ENCODE peak calls at places on chromosomes 12 and 14, in eight cellular contexts. W is A673; Q is OCI-LY7; V is AG04450; P is CD4-positive, alpha-beta T cell; D is brain microvascular endothelial cell; F is cardiac muscle cell; B is dorsolateral prefrontal cortex. K is an unnamed sample.

GRCh38 chr12:74292351-74293194 is 245.1 kb upstream of the ATXN7L3B start:
- DNase-seq in W (no peak), Q (no peak), V (no peak), P (no peak), D (no peak), F (no peak), B (no peak), K (no peak)

GRCh38 chr12:83826112-83826511 is 1086.5 kb downstream of the SLC6A15 start:
- DNase-seq in W (peak), Q (peak), V (no peak), P (no peak), D (peak), F (peak), B (no peak), K (peak)

GRCh38 chr14:64569108-64570045 is 19.6 kb downstream of the PPP1R36 start:
- DNase-seq in W (no peak), Q (no peak), V (no peak), P (no peak), D (peak), F (no peak), B (peak), K (no peak)

GRCh38 chr12:64097346-64098105 is 124.6 kb downstream of the KICS2 start:
- DNase-seq in W (no peak), Q (no peak), V (no peak), P (no peak), D (no peak), F (no peak), B (no peak), K (no peak)

GRCh38 chr12:122960193-122960569 is 6.1 kb downstream of the ABCB9 start:
- DNase-seq in W (no peak), Q (no peak), V (no peak), P (no peak), D (no peak), F (no peak), B (no peak), K (no peak)

GRCh38 chr12:96228566-96229248 is 34.5 kb downstream of the ELK3 start:
- DNase-seq in W (no peak), Q (no peak), V (no peak), P (no peak), D (no peak), F (no peak), B (no peak), K (no peak)

GRCh38 chr12:80567391-80567790 is 123.4 kb downstream of the PTPRQ start:
- DNase-seq in W (no peak), Q (no peak), V (no peak), P (no peak), D (no peak), F (no peak), B (no peak), K (no peak)

GRCh38 chr14:95499354-95499750 is 17.1 kb downstream of the SYNE3 start:
- DNase-seq in W (no peak), Q (no peak), V (no peak), P (no peak), D (no peak), F (no peak), B (no peak), K (no peak)

GRCh38 chr12:75526655-75527511 is 15.5 kb upstream of the KRR1 start:
- DNase-seq in W (peak), Q (peak), V (peak), P (no peak), D (peak), F (peak), B (no peak), K (peak)

GRCh38 chr12:118126119-118126757 is 9.7 kb upstream of the PEBP1 start:
- DNase-seq in W (no peak), Q (no peak), V (no peak), P (no peak), D (no peak), F (no peak), B (peak), K (peak)

GRCh38 chr14:44803239-44803905 is 158.4 kb downstream of the KLHL28 start:
- DNase-seq in W (peak), Q (peak), V (no peak), P (no peak), D (peak), F (peak), B (no peak), K (no peak)

GRCh38 chr12:663293-663871 is at the start of gene NINJ2:
- DNase-seq in W (no peak), Q (no peak), V (no peak), P (no peak), D (no peak), F (no peak), B (peak), K (no peak)

GRCh38 chr12:54018608-54018984 is 9.6 kb upstream of the HOXC6 start:
- DNase-seq in W (peak), Q (peak), V (no peak), P (no peak), D (no peak), F (no peak), B (no peak), K (no peak)

GRCh38 chr12:5499566-5500325 is 67.8 kb downstream of the NTF3 start:
- DNase-seq in W (no peak), Q (no peak), V (peak), P (no peak), D (no peak), F (no peak), B (no peak), K (no peak)

GRCh38 chr14:63045612-63046320 is 508 bp upstream of the KCNH5 start:
- DNase-seq in W (peak), Q (no peak), V (peak), P (no peak), D (peak), F (peak), B (peak), K (no peak)

GRCh38 chr12:49105504-49106120 is 5.0 kb downstream of the LMBR1L start:
- DNase-seq in W (no peak), Q (peak), V (no peak), P (no peak), D (peak), F (no peak), B (no peak), K (no peak)

GRCh38 chr12:86254399-86255107 is 1.6 kb downstream of the MGAT4C start:
- DNase-seq in W (no peak), Q (no peak), V (no peak), P (no peak), D (no peak), F (no peak), B (no peak), K (no peak)

DNA sequence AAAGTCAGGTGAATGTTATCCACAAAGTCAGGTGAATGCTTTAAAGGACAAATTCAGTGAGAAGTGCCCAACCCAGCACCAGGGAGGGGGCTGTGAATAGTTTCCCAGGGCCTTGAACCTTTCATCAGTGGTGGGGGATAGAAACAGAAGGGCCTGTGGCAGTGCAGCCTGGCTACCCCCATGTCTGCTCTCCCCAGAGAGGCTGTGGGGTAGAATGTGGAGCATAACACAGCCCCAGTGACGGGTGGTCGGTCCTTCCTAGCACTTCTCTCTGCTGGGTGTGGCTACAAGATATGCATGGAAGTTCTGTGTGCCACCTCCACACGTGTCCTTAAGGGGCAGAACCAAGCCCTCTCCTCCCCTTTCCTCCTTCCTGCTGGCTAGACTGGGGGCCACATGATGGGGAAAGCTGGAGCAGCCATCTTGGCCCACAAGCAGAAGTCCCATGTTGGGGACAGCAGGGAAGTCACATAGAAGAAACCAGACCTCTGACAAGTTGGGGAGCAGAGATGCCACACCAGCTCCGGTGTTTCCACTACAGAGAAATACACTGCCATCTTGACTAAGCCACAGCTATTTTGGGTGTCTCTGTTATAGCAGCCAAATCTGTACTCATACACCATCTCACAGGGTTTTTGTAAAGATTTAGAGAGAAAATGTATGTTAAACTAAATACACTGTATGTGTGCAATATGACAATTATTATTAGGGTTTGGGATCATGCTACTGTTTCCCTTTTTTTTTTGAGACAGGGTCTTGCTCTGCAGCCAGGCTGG is 17.0 kb downstream of the RITA1 start:
- DNase-seq in W (no peak), Q (no peak), V (no peak), P (no peak), D (no peak), F (no peak), B (no peak), K (no peak)
- H3K27ac ChIP-seq in W (no peak), Q (peak), V (no peak), P (no peak), D (no peak), F (no peak), B (no peak), K (no peak)

GRCh38 chr12:132099739-132100138 is 44.4 kb downstream of the DDX51 start:
- DNase-seq in W (no peak), Q (no peak), V (no peak), P (no peak), D (no peak), F (no peak), B (no peak), K (no peak)

GRCh38 chr12:132095520-132096409 is 48.4 kb downstream of the DDX51 start:
- DNase-seq in W (no peak), Q (no peak), V (no peak), P (no peak), D (no peak), F (no peak), B (no peak), K (no peak)

GRCh38 chr12:132102297-132102696 is 41.8 kb downstream of the DDX51 start:
- DNase-seq in W (no peak), Q (no peak), V (no peak), P (no peak), D (no peak), F (no peak), B (no peak), K (no peak)

GRCh38 chr12:132103542-132104308 is 40.4 kb downstream of the DDX51 start:
- DNase-seq in W (no peak), Q (no peak), V (no peak), P (no peak), D (no peak), F (no peak), B (no peak), K (no peak)

DNA sequence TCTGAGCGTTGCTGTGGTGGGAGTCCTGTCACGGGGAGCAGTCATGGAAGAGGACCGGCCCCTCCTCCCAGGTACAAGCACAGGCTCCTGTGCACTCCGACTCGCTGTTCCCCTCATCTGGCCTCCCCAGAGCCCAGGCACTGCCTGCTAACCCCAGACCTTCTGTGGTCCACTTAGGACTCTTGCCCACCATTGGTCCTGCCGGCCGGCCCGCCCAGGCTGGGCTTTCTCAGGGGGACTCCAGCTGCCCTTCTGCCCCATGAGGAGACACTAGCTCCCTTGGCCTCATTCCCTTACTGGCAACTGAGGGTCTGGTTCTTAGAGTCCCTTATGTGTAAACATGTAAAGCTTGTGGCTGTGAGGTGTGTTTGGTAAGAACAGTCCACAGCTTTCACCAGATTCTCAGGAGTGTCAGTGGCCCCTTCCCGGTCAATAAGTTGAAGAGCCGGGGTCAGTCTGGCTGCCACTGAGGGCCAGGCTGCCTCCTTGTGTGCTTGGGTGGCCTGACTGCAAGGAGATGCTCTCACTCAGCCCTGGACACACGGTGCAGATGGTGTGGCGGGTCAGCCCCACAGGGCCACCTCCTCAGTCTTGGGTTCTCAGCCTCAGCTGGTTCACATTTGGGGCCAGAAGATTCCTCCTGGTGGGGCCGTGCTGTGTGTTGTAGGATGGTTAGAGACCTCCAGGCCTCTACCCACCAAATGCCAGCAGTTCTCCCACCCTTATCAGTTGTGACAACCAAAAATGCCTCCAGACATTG is 43.6 kb downstream of the DDX51 start:
- DNase-seq in W (no peak), Q (no peak), V (no peak), P (no peak), D (no peak), F (no peak), B (no peak), K (no peak)
- H3K27ac ChIP-seq in W (no peak), Q (no peak), V (no peak), P (no peak), D (no peak), F (no peak), B (no peak), K (no peak)

GRCh38 chr14:32104803-32105202 is 27.7 kb downstream of the ARHGAP5 start:
- DNase-seq in W (no peak), Q (no peak), V (no peak), P (no peak), D (no peak), F (no peak), B (no peak), K (no peak)

GRCh38 chr14:32102968-32103367 is 25.9 kb downstream of the ARHGAP5 start:
- DNase-seq in W (no peak), Q (no peak), V (no peak), P (no peak), D (no peak), F (no peak), B (no peak), K (no peak)

GRCh38 chr14:32100175-32100574 is 23.1 kb downstream of the ARHGAP5 start:
- DNase-seq in W (no peak), Q (no peak), V (no peak), P (no peak), D (no peak), F (no peak), B (no peak), K (no peak)

GRCh38 chr14:32104308-32104707 is 27.2 kb downstream of the ARHGAP5 start:
- DNase-seq in W (no peak), Q (no peak), V (no peak), P (no peak), D (no peak), F (no peak), B (no peak), K (no peak)

DNA sequence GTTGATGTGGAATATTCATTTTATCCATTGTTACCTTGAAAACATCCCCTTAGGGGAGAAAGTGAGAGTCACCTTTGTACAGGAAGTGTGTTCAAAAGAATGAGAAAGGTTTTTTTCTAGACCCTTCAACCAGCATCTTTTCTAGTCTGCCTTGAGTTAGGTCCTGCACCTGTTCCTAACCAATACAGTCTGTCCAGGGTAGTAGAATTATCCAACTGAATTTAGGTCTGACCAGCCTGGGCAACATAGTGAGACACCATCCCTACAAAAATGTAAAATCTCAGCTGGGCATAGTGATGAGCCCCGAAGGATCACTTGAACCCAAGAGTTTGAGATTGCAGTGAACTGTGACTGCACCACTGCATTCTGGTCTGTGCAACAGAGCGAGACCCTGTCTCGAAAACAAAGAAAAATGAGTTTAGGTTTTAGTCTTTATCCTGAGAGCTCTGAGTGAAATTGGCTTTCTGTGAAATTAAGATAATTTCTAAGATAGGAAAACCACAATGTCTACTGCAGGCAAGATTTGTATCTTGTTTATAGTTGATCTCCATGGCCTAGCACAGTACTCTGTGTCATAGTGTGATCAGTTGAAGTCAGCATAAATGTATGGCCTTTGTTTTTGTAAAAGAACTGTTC is 25.2 kb downstream of the ARHGAP5 start:
- DNase-seq in W (no peak), Q (no peak), V (no peak), P (no peak), D (no peak), F (no peak), B (no peak), K (no peak)
- H3K27ac ChIP-seq in W (no peak), Q (no peak), V (no peak), P (no peak), D (no peak), F (no peak), B (no peak), K (no peak)

DNA sequence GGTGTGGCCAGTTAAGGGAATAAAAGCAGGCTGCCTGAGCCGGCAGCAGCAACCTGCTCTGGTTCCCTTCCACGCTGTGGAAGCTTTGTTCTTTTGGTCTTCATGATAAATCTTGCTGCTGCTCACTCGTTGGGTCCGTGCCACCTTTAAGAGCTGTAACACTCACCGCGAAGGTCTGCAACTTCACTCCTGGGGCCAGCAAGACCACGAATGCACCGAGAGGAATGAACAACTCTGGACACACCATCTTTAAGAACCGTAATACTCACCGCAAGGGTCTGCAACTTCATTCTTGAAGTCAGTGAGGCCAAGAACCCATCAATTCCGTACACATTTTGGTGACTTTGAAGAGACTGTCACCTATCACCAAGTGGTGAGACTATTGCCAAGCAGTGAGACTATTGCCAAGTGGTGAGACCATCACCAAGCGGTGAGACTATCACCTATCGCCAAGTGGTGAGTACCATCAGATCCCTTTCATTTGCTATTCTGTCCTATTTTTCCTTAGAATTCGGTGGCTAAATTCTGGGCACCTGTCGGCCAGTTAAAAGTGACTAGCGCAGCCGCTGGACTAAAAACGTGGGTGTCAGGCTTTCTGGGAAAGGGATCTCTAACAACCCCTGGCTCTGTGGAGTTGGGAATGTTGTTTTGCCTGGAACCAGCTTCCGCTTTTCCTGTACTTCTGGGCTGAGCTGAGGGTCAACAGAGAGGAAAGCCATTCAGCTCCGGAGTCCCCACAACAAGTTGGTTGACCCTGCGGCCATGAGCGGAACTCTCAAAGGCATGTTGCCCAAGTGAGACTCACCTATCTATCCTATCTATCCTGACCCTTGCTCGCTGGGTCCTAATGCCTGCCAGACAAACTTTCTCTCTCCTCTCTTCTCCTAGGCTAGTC is at the start of gene DHRS2:
- DNase-seq in W (no peak), Q (peak), V (no peak), P (no peak), D (no peak), F (no peak), B (no peak), K (no peak)
- H3K27ac ChIP-seq in W (no peak), Q (no peak), V (no peak), P (no peak), D (no peak), F (no peak), B (no peak), K (no peak)

DNA sequence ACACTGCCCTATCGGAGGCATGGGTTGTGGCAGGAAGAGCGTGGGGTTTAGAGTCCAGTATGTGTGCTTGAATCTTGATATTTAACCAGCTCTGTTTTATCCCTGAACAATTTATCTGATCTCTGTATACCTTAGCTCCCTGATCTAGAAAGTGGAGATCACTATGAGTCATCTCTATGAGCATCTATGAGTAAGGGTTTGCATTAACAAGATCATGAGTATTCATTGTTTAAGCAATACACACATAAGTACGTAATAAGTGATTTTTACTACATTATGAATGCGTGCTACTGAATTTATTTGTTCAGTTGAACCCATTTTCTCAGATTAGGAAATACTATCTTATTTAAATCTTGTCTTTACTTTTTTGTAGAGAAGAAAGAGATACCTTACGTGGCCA is 49.4 kb downstream of the GPATCH2L start:
- DNase-seq in W (peak), Q (no peak), V (peak), P (no peak), D (peak), F (no peak), B (no peak), K (no peak)
- H3K27ac ChIP-seq in W (no peak), Q (no peak), V (peak), P (no peak), D (peak), F (no peak), B (no peak), K (no peak)

GRCh38 chr12:50620975-50621360 is 116.2 kb downstream of the DIP2B start:
- DNase-seq in W (no peak), Q (no peak), V (no peak), P (no peak), D (no peak), F (no peak), B (no peak), K (no peak)
- H3K27ac ChIP-seq in W (peak), Q (no peak), V (peak), P (no peak), D (peak), F (peak), B (peak), K (peak)

DNA sequence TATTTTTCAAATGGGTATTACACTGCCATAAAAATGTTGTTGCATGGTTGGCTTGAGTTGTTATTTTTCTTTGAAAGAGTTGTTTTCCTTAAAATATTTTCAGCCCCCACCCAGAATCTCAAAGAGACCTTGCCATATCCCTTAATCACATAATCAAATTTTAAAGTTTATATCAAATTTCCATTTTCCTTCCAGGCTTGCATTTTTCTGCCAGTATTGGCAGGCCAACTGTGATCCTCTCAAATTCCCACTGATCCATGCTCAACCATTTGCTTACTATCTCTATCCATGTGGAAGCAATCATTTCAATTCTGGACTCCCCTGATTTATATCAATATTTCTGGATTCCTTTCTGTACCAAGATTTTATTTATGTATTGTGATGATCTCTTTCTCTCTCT is 64.1 kb upstream of the PYGL start:
- DNase-seq in W (no peak), Q (no peak), V (no peak), P (no peak), D (no peak), F (no peak), B (no peak), K (no peak)
- H3K27ac ChIP-seq in W (no peak), Q (no peak), V (no peak), P (no peak), D (no peak), F (no peak), B (no peak), K (no peak)

K was measured in substantia nigra.